ENCODE peak calls at places on chromosomes 4 and X, in nine cellular contexts. A is CD8-positive, alpha-beta memory T cell; T is SJSA1; S is testis; Y is H9; Z is right cardiac atrium; V is WERI-Rb-1; N is effector memory CD4-positive, alpha-beta T cell; C is body of pancreas. W is an unnamed sample. For H3K9me3, the result is how much of the 10 kb centered on the place peaks cover.

GRCh38 chr4:118941799-118942198 is 53.1 kb downstream of the SYNPO2 start:
- DNase-seq in A (no peak), T (no peak), S (no peak), Y (no peak), Z (no peak), V (no peak), N (no peak), C (no peak), W (no peak)

GRCh38 chrX:49977319-49978090 is 55.1 kb downstream of the CLCN5 start:
- DNase-seq in A (no peak), T (no peak), S (no peak), Y (no peak), Z (no peak), V (peak), N (no peak), C (no peak), W (no peak)

GRCh38 chr4:55363618-55364420 is 17.8 kb downstream of the SRD5A3 start:
- DNase-seq in A (no peak), T (no peak), S (no peak), Y (no peak), Z (no peak), V (no peak), N (no peak), C (no peak), W (no peak)

GRCh38 chrX:119753001-119753400 is 5.4 kb upstream of the SOWAHD start:
- DNase-seq in A (no peak), T (no peak), S (peak), Y (peak), Z (no peak), V (no peak), N (no peak), C (no peak), W (no peak)

GRCh38 chr4:166458756-166459155 is 585.7 kb downstream of the TLL1 start:
- DNase-seq in A (no peak), T (no peak), S (no peak), Y (no peak), Z (no peak), V (no peak), N (no peak), C (no peak), W (no peak)

GRCh38 chr4:175325230-175325629 is 407.1 kb downstream of the ADAM29 start:
- DNase-seq in A (no peak), T (no peak), S (peak), Y (no peak), Z (no peak), V (no peak), N (no peak), C (no peak), W (no peak)

GRCh38 chr4:993111-994029 is at the start of gene SLC26A1:
- DNase-seq in A (no peak), T (no peak), S (no peak), Y (no peak), Z (peak), V (peak), N (no peak), C (peak), W (no peak)

GRCh38 chrX:139178980-139179379 is 351.6 kb upstream of the F9 start:
- DNase-seq in A (no peak), T (no peak), S (no peak), Y (no peak), Z (no peak), V (no peak), N (no peak), C (no peak), W (no peak)

GRCh38 chrX:132957211-132958085 is 981 bp downstream of the HS6ST2 start:
- DNase-seq in A (no peak), T (no peak), S (no peak), Y (peak), Z (no peak), V (no peak), N (no peak), C (peak), W (no peak)

GRCh38 chr4:66052426-66052825 is 382.1 kb upstream of the EPHA5 start:
- DNase-seq in A (no peak), T (no peak), S (no peak), Y (no peak), Z (no peak), V (no peak), N (no peak), C (no peak), W (no peak)

GRCh38 chr4:41796545-41797210 is 48.2 kb upstream of the PHOX2B start:
- DNase-seq in A (no peak), T (no peak), S (no peak), Y (peak), Z (no peak), V (peak), N (no peak), C (no peak), W (no peak)

DNA sequence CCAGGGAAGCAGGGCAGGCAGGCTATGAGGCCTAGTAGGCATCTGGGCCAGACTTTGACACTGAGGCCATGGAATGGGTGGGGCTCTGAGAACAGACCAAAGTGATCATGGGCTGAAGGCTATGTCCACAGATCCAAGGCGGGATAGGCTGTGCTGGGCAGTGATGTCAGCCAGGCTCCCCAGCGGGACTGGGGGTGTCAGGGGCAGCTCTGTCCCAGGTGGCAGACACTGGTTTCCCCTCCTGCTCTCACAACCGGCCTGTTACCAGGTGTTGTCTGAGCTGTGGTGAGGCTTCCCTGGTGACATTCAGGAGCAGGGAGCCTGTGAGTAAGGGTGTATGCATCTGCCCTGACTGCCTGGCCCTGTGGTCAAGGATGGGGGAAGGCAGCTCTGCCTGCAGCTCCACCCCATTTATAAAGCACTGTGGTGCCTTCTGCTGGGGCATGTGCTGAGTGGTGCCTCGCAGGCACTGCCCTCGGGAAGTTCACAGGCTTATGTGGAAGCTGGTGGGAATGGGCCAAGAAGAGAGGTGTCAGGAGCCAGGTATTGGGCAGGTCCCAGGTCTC is 2.9 kb downstream of the IL9R start:
- DNase-seq in A (no peak), T (no peak), S (no peak), Y (no peak), Z (no peak), V (no peak), N (no peak), C (no peak), W (no peak)
- H3K9me3 ChIP-seq in A (under half), T (under half), S (under half), Y (under half), Z (under half), V (under half), N (under half), C (under half), W (under half)

GRCh38 chr4:29559281-29559680 is 1160.9 kb upstream of the PCDH7 start:
- DNase-seq in A (no peak), T (no peak), S (no peak), Y (no peak), Z (no peak), V (no peak), N (no peak), C (no peak), W (no peak)
- H3K9me3 ChIP-seq in A (under half), T (under half), S (under half), Y (under half), Z (under half), V (under half), N (under half), C (under half), W (under half)

GRCh38 chrX:153394595-153394994 is 6.6 kb downstream of the PNMA6E start:
- DNase-seq in A (no peak), T (no peak), S (no peak), Y (no peak), Z (no peak), V (no peak), N (no peak), C (no peak), W (no peak)
- H3K9me3 ChIP-seq in A (under half), T (under half), S (under half), Y (under half), Z (under half), V (under half), N (under half), C (under half), W (under half)

DNA sequence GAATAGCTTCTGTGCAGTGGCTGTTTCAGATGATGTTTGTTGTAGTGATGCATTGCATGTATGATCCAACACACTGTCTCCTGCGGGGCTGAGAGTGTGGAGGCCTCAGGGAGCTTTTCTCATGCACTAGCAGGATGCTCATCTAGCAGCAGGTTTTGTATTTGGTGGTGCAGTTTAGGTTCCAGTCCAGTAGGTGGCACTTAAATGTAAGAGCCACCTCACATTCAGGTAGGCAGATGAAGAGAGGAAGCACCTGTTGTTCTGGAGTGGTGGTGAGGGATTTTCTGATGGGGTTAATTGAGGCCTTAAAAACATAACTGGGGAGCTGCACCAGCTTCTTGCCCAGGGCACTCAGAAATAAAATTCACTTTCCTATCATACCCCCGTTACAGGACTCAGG is 300.9 kb downstream of the SPIN4 start:
- DNase-seq in A (no peak), T (no peak), S (peak), Y (no peak), Z (no peak), V (peak), N (no peak), C (no peak), W (no peak)
- H3K9me3 ChIP-seq in A (under half), T (under half), S (under half), Y (under half), Z (under half), V (under half), N (under half), C (under half), W (under half)

DNA sequence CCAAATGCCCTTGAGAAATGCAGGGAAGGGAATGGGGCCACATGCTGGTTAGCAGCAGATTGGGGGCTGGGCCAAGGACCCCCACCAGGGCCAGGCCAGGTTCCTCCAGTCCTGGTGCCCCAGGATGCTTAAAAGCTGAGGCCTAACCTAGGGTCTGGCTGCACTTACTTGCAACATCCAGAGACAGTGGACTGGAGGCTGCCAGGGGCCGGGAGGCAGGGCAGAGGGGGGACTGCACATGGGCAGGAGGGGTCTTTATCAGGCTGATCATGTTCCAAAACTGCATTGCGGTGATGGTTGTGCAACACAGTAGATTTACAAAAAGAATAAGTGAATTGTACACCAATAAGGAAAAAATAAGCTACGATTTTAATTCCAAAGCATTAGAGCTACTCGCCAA is 36.8 kb upstream of the C4orf50 start:
- DNase-seq in A (no peak), T (no peak), S (no peak), Y (no peak), Z (no peak), V (no peak), N (no peak), C (no peak), W (no peak)
- H3K9me3 ChIP-seq in A (under half), T (under half), S (under half), Y (under half), Z (under half), V (under half), N (under half), C (under half), W (under half)

GRCh38 chrX:56130013-56130412 is 102.1 kb upstream of the KLF8 start:
- DNase-seq in A (no peak), T (no peak), S (no peak), Y (no peak), Z (no peak), V (no peak), N (no peak), C (no peak), W (no peak)

DNA sequence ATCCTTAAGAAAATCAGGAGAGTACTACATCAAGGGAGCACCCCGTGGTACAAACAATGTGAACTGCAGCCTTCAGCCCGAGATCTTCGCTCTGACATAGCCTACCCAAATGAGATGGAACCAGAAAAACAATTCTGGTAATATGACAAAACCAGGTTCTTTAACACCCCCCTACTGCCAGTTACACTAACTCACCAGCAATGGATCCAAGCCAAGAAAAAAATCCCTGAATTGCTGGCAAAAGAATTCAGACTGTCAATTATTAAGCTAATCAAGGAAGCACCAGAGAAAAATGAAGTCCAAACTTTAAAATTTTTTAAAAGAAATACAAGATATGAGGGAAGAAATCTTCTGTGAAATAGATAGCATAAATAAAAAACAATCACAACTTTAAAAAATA is 101.7 kb upstream of the KLF8 start:
- DNase-seq in A (no peak), T (no peak), S (no peak), Y (no peak), Z (no peak), V (no peak), N (no peak), C (no peak), W (no peak)
- H3K9me3 ChIP-seq in A (under half), T (under half), S (under half), Y (under half), Z (under half), V (under half), N (under half), C (under half), W (under half)

GRCh38 chr4:168139336-168139735 is 47.0 kb downstream of the ANXA10 start:
- DNase-seq in A (no peak), T (peak), S (no peak), Y (no peak), Z (no peak), V (no peak), N (no peak), C (no peak), W (no peak)
- H3K9me3 ChIP-seq in A (under half), T (under half), S (under half), Y (under half), Z (under half), V (under half), N (under half), C (under half), W (under half)

GRCh38 chr4:8762951-8763735 is 108.5 kb downstream of the HMX1 start:
- DNase-seq in A (peak), T (no peak), S (no peak), Y (no peak), Z (no peak), V (no peak), N (no peak), C (peak), W (no peak)

GRCh38 chr4:8761824-8762205 is 109.8 kb downstream of the HMX1 start:
- DNase-seq in A (peak), T (no peak), S (no peak), Y (no peak), Z (no peak), V (no peak), N (no peak), C (peak), W (no peak)

GRCh38 chr4:8761167-8761823 is 110.3 kb downstream of the HMX1 start:
- DNase-seq in A (peak), T (no peak), S (no peak), Y (no peak), Z (no peak), V (no peak), N (no peak), C (peak), W (no peak)

GRCh38 chr4:8760561-8760960 is 111.1 kb downstream of the HMX1 start:
- DNase-seq in A (peak), T (no peak), S (no peak), Y (no peak), Z (peak), V (no peak), N (no peak), C (peak), W (no peak)

GRCh38 chr4:8762356-8762755 is 109.3 kb downstream of the HMX1 start:
- DNase-seq in A (peak), T (no peak), S (no peak), Y (no peak), Z (no peak), V (no peak), N (no peak), C (peak), W (no peak)
- H3K9me3 ChIP-seq in A (under half), T (under half), S (under half), Y (under half), Z (under half), V (under half), N (under half), C (under half), W (under half)

DNA sequence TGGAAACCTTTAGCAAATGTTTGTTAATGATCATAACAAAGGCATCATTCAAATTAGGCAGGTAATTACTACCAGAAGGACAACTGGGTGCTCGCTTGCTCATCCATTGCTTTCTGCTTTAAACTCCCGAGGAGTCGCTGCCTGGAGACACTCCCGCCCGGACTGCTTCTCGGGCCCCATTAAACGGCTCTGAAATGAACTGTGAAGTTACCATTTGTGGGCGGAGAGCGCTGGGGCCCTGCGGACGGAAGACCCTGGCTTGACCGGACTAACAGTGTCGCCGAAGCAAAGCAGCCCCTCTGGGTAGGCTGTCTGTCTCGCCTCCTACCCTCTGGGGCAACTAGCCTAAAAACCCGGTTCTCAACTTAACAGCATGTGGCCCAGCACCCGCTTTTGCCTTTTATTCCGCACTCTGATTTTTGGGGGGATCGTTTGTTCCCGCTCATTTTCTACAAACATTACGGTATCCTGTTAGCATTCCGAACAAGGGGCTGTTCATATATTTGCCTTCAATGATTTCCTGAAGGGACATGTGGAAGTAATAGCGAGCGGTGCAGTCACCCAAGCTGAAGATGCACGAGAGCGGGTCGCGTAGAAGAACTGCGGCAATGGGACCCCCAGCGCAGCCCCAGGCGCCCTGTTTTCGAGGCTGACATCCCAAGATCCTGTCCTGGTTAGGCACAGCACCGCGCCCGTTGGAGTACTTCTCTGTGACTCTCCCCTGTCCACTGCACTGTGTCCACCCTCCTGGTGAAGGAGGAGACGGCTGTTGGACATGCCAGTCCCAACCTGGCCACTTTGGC is 1.6 kb upstream of the PDGFRA start:
- DNase-seq in A (no peak), T (peak), S (peak), Y (peak), Z (no peak), V (no peak), N (no peak), C (no peak), W (no peak)
- H3K9me3 ChIP-seq in A (under half), T (under half), S (under half), Y (under half), Z (under half), V (under half), N (under half), C (under half), W (under half)

W was measured in T-helper 17 cell.